ENCODE peak calls at places on chromosomes 1 and 21, in four cellular contexts. B is H9, L is H1, R is IMR-90. S is an unnamed sample.

GRCh38 chr1:38114633-38115032 is 68.0 kb upstream of the POU3F1 start:
- DNase-seq in B (no peak), L (no peak), R (no peak), S (no peak)

GRCh38 chr1:66770694-66771093 is 18.4 kb downstream of the DYNLT5 start:
- DNase-seq in B (no peak), L (no peak), R (no peak), S (no peak)

GRCh38 chr1:20212685-20213331 is 26.5 kb upstream of the PLA2G2C start:
- DNase-seq in B (peak), L (peak), R (peak), S (peak)

GRCh38 chr1:184002071-184002470 is 35.5 kb downstream of the COLGALT2 start:
- DNase-seq in B (no peak), L (no peak), R (peak), S (peak)

GRCh38 chr1:66916320-66916719 is 8.3 kb downstream of the DNAI4 start:
- DNase-seq in B (no peak), L (no peak), R (no peak), S (peak)

GRCh38 chr1:15324867-15325335 is 77.9 kb downstream of the FHAD1 start:
- DNase-seq in B (no peak), L (no peak), R (no peak), S (no peak)

GRCh38 chr1:11138952-11139351 is 39.3 kb upstream of the EXOSC10 start:
- DNase-seq in B (no peak), L (no peak), R (peak), S (no peak)

GRCh38 chr1:227729881-227730629 is 5.0 kb downstream of the JMJD4 start:
- DNase-seq in B (peak), L (peak), R (peak), S (peak)

GRCh38 chr1:167442854-167443565 is 75.3 kb downstream of the CD247 start:
- DNase-seq in B (no peak), L (no peak), R (no peak), S (no peak)

GRCh38 chr1:26234644-26235384 is 814 bp downstream of the CEP85 start:
- DNase-seq in B (no peak), L (no peak), R (peak), S (peak)

GRCh38 chr21:32403201-32403701 is 9.3 kb upstream of the EVA1C start:
- DNase-seq in B (peak), L (no peak), R (peak), S (peak)

GRCh38 chr1:151003175-151003574 is 3.5 kb downstream of the MINDY1 start:
- DNase-seq in B (no peak), L (no peak), R (no peak), S (no peak)

GRCh38 chr1:48206371-48206770 is 16.1 kb upstream of the SLC5A9 start:
- DNase-seq in B (no peak), L (no peak), R (no peak), S (no peak)

GRCh38 chr1:230382060-230382491 is 44.1 kb downstream of the PGBD5 start:
- DNase-seq in B (peak), L (peak), R (no peak), S (peak)

GRCh38 chr1:219153741-219154140 is 19.9 kb upstream of the LYPLAL1 start:
- DNase-seq in B (no peak), L (no peak), R (peak), S (no peak)

GRCh38 chr1:30872033-30872947 is 36.3 kb downstream of the SDC3 start:
- DNase-seq in B (no peak), L (no peak), R (no peak), S (no peak)

DNA sequence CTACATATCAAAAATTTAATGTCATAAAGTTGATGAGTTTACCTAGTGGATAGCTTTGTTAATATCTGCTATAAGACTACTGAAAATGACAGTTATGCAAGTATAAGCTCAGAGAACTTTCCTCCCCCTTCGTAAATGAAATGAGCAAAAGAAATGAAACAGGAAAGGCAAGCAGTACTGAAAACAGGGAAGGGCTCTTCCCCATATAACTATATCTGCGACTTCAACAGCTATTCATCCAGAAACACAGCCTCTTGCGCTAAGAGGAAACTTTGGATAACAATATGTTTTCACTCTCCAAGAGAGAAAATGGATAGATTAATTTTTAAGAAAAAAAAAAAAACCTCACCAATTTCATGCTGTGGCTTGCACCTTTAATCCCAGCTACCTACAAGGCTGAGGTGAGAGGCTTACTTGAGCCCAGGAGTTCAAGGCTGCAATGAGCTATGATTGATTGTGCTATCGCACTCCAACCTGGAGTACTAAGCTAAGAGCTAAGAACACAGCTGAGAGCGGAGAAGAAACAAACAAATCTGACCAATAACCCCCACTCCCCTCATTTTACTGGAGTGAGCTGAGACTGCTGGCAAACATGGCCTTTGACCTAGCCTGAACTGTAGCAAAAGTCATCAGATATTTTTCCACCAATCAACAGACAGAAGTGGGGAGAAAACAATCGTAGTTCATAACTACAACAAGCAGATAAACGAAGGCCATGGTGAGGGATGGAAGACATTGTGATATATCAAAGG is 29.0 kb downstream of the METTL18 start:
- DNase-seq in B (no peak), L (no peak), R (no peak), S (no peak)
- H4K5ac ChIP-seq in B (no peak), L (no peak), R (no peak), S (no peak)

DNA sequence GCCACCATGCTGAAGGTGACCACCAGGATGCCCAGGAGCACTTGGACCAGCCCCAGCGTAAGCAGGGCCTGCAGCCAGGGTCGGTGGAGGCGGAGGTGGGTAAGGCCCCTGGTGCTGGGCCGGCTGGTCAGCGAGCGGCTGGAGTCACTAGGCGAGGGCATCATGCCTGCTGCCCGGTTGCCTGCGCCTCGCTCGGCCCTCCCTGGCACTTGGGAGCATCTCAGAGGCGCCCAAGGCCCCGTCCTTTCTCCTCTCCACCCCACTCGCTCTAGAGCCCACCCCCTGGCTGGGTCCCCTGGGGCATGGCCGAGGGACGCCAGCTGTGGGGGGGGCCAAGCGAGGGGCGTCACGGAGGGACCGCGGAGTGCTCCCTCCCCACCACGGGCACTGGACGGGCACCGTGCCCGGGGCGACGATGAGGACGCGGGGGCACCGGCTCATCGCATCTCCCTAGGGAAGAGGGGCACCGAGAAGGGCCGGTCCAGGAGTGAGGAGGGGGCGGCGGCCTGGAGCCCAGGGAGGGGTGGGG is 505 bp downstream of the ENTREP3 start:
- DNase-seq in B (no peak), L (no peak), R (no peak), S (no peak)
- H2BK120ac ChIP-seq in B (no peak), L (no peak), R (peak), S (no peak)

DNA sequence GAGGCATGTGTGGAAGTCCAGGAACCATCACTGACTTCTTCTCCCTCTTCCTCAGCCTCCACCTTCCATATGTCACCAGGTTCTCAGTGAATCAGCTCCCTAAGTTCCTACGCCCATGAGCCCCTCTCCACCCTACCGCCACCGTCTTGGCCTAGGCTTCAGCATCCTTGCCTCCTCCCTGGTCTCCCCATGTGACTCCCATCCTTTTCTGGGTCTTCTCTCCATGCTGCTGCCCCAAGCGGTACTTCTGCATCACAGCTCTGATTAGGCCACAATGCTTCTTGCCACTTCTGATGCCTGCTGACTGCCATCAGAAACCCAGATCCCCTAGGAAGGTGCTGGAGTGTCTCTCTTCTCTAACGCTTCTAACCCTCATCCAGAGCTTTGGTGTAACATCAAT is 158.4 kb upstream of the EDN2 start:
- DNase-seq in B (no peak), L (no peak), R (no peak), S (no peak)
- H4K5ac ChIP-seq in B (no peak), L (no peak), R (no peak), S (no peak)

GRCh38 chr1:8317647-8318360 is at the start of gene SLC45A1:
- DNase-seq in B (peak), L (no peak), R (peak), S (peak)

GRCh38 chr1:8318436-8318835 is 522 bp downstream of the SLC45A1 start:
- DNase-seq in B (no peak), L (no peak), R (no peak), S (no peak)

GRCh38 chr1:8314346-8315280 is 3.3 kb upstream of the SLC45A1 start:
- DNase-seq in B (peak), L (peak), R (peak), S (peak)

GRCh38 chr1:8312235-8313218 is 5.4 kb upstream of the SLC45A1 start:
- DNase-seq in B (no peak), L (no peak), R (no peak), S (no peak)

GRCh38 chr1:8315573-8316475 is 2.1 kb upstream of the SLC45A1 start:
- DNase-seq in B (peak), L (no peak), R (no peak), S (peak)
- H2BK120ac ChIP-seq in B (no peak), L (peak), R (no peak), S (no peak)

DNA sequence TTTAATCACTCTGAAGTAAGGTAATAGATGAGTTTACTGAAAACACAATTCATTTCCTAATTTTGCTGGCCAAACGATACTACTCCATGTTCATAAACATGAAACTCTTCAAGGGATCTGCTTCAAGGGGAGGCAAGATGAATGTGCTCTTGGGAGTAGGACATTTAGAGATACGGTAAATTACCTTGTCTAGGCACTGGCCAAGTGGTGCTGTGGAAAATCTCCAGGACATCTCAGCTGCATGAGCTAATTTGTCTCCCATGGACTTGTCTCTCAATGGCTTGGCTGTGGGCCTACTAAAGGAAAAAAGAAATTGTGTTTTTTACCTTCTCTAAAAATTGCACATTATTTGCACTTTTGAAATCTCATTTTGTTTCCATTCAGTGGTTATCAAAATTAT is 780.6 kb downstream of the LTN1 start:
- DNase-seq in B (no peak), L (no peak), R (no peak), S (no peak)
- H4K5ac ChIP-seq in B (no peak), L (no peak), R (peak), S (no peak)

GRCh38 chr1:245453556-245453955 is 298.8 kb downstream of the KIF26B start:
- DNase-seq in B (no peak), L (no peak), R (no peak), S (no peak)
- H2BK120ac ChIP-seq in B (no peak), L (no peak), R (no peak), S (no peak)